ENCODE peak calls at places on chromosome 12, in ten cellular contexts. X is anterior cingulate cortex; M is pancreas; L is Caki2; S is BJ; Y is HEK293T; W is NCI-H774; I is H54; F is stimulated activated CD4-positive, alpha-beta T cell treated with anti-CD3 and anti-CD28 coated beads, Interleukin-4, amount 100 ng/mL, for 48 hours; V is heart right ventricle. B is an unnamed sample.

GRCh38 chr12:62799126-62799736 is 135.7 kb downstream of the PPM1H start:
- DNase-seq in X (no peak), M (no peak), L (peak), S (no peak), Y (peak), W (peak), I (peak), F (peak), V (peak), B (no peak)

GRCh38 chr12:89383235-89384049 is 31.1 kb upstream of the DUSP6 start:
- DNase-seq in X (no peak), M (no peak), L (no peak), S (no peak), Y (no peak), W (no peak), I (no peak), F (no peak), V (no peak), B (no peak)

GRCh38 chr12:124844411-124845397 is 19.0 kb downstream of the SCARB1 start:
- DNase-seq in X (no peak), M (no peak), L (no peak), S (no peak), Y (no peak), W (no peak), I (no peak), F (no peak), V (no peak), B (no peak)

GRCh38 chr12:26523708-26524150 is 309.3 kb downstream of the ITPR2 start:
- DNase-seq in X (peak), M (peak), L (peak), S (peak), Y (no peak), W (no peak), I (no peak), F (no peak), V (peak), B (peak)

GRCh38 chr12:94148841-94149780 is 734 bp downstream of the PLXNC1 start:
- DNase-seq in X (peak), M (peak), L (peak), S (no peak), Y (peak), W (no peak), I (no peak), F (peak), V (peak), B (peak)

GRCh38 chr12:108828774-108829173 is 28.6 kb downstream of the SSH1 start:
- DNase-seq in X (no peak), M (no peak), L (no peak), S (no peak), Y (no peak), W (no peak), I (peak), F (no peak), V (peak), B (peak)

GRCh38 chr12:110199360-110200123 is 75.4 kb downstream of the IFT81 start:
- DNase-seq in X (no peak), M (no peak), L (no peak), S (no peak), Y (no peak), W (no peak), I (peak), F (no peak), V (no peak), B (no peak)

GRCh38 chr12:64181504-64182291 is 40.4 kb downstream of the KICS2 start:
- DNase-seq in X (peak), M (no peak), L (peak), S (peak), Y (peak), W (peak), I (peak), F (no peak), V (peak), B (no peak)

GRCh38 chr12:41205070-41205715 is 17.1 kb downstream of the PDZRN4 start:
- DNase-seq in X (no peak), M (no peak), L (no peak), S (no peak), Y (no peak), W (no peak), I (no peak), F (no peak), V (no peak), B (no peak)

GRCh38 chr12:110574044-110574443 is 9.1 kb downstream of the PPTC7 start:
- DNase-seq in X (no peak), M (no peak), L (no peak), S (no peak), Y (no peak), W (no peak), I (no peak), F (no peak), V (no peak), B (no peak)

B was measured in lower lobe of right lung.